ENCODE peak calls at places on chromosomes 1 and 21, in five cellular contexts. W, Q, S, F and A are unnamed samples. For H3K79me2, the result is how much of the 10 kb centered on the place peaks cover.

GRCh38 chr1:70420320-70420719 is 9.3 kb downstream of the CTH start:
- DNase-seq in F (no peak), Q (no peak), S (no peak), W (no peak), A (no peak)

GRCh38 chr1:59505596-59506028 is 208.7 kb downstream of the FGGY start:
- DNase-seq in Q (no peak), S (no peak), F (no peak), W (no peak), A (no peak)

GRCh38 chr1:228299901-228300300 is 92.1 kb downstream of the OBSCN start:
- DNase-seq in Q (no peak), S (no peak), W (no peak), F (no peak), A (no peak)

GRCh38 chr1:234607091-234608025 is 2.6 kb downstream of the IRF2BP2 start:
- DNase-seq in S (no peak), Q (no peak), W (no peak), F (peak), A (no peak)

GRCh38 chr1:60835649-60836048 is 246.7 kb upstream of the NFIA start:
- DNase-seq in Q (no peak), W (no peak), F (no peak), S (no peak), A (no peak)

GRCh38 chr1:105172803-105173202 is 1423.1 kb downstream of the AMY1C start:
- DNase-seq in F (no peak), W (no peak), S (no peak), Q (no peak), A (no peak)

GRCh38 chr1:211546543-211546942 is 32.4 kb downstream of the SLC30A1 start:
- DNase-seq in Q (no peak), W (no peak), F (no peak), S (no peak), A (no peak)

GRCh38 chr21:37071561-37072238 is 1.2 kb downstream of the PIGP start:
- DNase-seq in F (no peak), S (peak), W (peak), Q (no peak), A (no peak)

GRCh38 chr1:45035631-45036301 is 23.7 kb downstream of the UROD start:
- DNase-seq in F (no peak), W (no peak), S (peak), Q (no peak), A (no peak)

GRCh38 chr1:74415935-74416334 is 96.5 kb downstream of the LRRC53 start:
- DNase-seq in Q (no peak), F (no peak), S (no peak), W (no peak), A (no peak)

GRCh38 chr1:77322061-77322900 is 40.5 kb downstream of the AK5 start:
- DNase-seq in W (no peak), S (peak), Q (no peak), F (peak), A (no peak)

GRCh38 chr1:33342041-33342723 is 21.3 kb upstream of the A3GALT2 start:
- DNase-seq in W (no peak), Q (peak), S (no peak), F (peak), A (peak)

GRCh38 chr1:22291926-22292788 is 149.3 kb upstream of the WNT4 start:
- DNase-seq in F (no peak), Q (no peak), S (no peak), W (peak), A (peak)

GRCh38 chr1:52727114-52727586 is 897 bp downstream of the ZYG11B start:
- DNase-seq in W (peak), S (peak), F (no peak), Q (no peak), A (no peak)

DNA sequence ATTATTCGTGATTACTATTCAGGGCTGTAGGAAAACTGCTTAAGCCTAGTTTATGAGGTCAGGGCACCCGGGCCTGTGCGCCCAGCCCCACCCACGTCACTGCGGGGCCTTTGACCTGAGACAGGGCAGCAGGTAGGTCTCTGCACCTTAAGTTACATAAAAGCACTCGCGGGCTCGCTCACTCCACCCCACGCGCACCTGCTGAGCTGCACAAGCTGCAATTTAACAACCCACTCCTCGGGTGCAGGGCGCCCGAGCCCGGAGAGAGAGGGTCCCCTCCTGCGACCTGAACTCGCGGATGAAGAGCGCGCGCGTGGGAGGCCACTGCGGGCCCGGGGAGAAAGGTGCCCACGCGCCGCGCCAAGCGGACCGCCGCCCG is 473 bp downstream of the ICMT start:
- DNase-seq in Q (no peak), S (no peak), F (no peak), W (no peak), A (no peak)
- H3K27ac ChIP-seq in Q (peak), S (peak), F (peak), W (peak), A (peak)

GRCh38 chr1:31393463-31393862 is 19.6 kb upstream of the SERINC2 start:
- DNase-seq in W (no peak), F (no peak), Q (no peak), S (no peak), A (no peak)
- H3K79me2 ChIP-seq in W (under half), F (under half), Q (under half), S (under half), A (under half)

GRCh38 chr1:219907772-219908070 is 20.6 kb downstream of the SLC30A10 start:
- DNase-seq in S (no peak), Q (no peak), F (no peak), W (no peak), A (no peak)
- TF ChIP-seq CHD2 in S (no peak), Q (no peak), F (no peak), W (no peak), A (no peak)

GRCh38 chr1:153389978-153390879 is 644 bp downstream of the S100A8 start:
- DNase-seq in Q (no peak), F (no peak), W (no peak), S (no peak), A (no peak)
- H3K27ac ChIP-seq in Q (no peak), F (no peak), W (no peak), S (no peak), A (no peak)

GRCh38 chr1:244837597-244838258 is 2.3 kb downstream of the COX20 start:
- DNase-seq in S (peak), F (peak), W (no peak), Q (no peak), A (no peak)

GRCh38 chr1:244839656-244840055 is 4.2 kb downstream of the COX20 start:
- DNase-seq in Q (no peak), W (no peak), F (no peak), S (no peak), A (no peak)

GRCh38 chr1:244843148-244843978 is 7.9 kb downstream of the COX20 start:
- DNase-seq in F (no peak), W (no peak), S (no peak), Q (no peak), A (no peak)

GRCh38 chr1:244841274-244841927 is 5.9 kb downstream of the COX20 start:
- DNase-seq in F (no peak), W (no peak), S (no peak), Q (no peak), A (no peak)

DNA sequence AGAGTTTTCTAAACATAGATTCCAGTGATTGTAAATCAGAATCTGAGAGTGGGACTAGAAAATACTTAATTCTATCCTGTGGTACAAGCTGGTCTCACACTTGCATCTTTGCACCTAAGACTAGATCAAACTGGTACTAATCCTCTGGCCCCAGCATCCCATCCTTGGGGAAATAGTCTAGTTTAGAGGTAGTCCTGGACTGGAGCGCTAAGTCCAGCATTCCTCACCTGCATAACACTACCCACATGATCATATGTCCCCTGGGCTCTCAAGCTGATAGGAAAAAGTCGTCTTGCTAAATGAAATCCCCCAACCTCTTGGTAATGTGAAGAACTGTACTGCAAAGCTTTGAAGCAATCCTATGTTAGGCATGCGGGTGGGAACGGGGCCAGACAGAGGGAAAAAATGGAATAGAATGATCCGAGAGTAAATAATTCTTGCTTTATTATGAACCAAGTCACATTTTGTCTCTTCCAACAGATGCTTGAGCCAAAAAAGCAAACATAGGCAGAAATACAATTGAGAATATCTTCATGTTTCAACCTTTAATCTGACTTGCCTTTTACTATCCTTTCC is 4.8 kb downstream of the COX20 start:
- DNase-seq in Q (no peak), S (no peak), F (peak), W (no peak), A (no peak)
- H3K79me2 ChIP-seq in Q (half or more), S (half or more), F (half or more), W (half or more), A (under half)

DNA sequence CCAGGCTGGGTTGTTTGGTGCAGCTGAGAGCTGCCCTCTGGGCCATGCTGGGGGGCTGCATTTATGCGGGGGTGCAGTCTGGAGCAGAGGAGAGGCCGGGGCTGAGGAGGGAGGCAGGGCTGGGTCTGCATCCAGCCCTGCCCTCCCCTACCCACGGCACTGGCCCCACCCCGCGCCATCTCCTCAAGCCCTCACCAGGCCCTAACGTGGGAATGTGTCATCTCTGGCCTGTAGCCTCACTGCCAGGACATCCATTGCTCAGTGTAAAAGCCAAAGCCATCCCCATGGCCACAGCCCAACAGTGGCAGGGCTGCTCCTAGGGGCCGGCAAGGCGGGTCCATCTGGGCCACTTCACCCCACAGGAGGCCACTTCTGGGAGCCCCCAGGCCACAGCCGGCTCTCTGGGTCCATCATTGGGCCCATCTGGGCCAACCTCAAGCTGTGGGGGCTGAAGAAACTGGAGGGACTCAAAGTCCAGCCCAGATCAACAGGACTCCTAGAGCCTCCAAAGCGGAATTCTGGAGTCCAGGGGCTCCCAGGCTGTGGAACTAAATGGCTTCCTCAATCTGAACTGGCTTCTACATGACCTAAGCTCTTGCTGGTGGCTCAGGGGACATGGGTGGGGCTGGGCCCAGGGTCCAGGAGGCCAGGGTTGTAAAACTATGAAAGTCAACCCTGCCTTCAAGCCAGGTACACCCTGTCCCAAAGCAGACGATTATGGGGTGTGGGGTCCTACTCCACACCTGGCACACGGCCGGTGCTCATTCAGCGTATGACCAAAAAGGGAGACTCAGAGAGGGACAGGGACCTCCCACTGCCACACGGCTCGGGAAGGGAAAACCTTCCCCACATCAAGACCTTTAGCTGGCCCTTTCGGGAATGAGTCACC is 32.6 kb downstream of the RUNX3 start:
- DNase-seq in W (peak), F (no peak), Q (no peak), S (no peak), A (no peak)
- TF ChIP-seq CHD2 in W (no peak), F (no peak), Q (no peak), S (no peak), A (no peak)

DNA sequence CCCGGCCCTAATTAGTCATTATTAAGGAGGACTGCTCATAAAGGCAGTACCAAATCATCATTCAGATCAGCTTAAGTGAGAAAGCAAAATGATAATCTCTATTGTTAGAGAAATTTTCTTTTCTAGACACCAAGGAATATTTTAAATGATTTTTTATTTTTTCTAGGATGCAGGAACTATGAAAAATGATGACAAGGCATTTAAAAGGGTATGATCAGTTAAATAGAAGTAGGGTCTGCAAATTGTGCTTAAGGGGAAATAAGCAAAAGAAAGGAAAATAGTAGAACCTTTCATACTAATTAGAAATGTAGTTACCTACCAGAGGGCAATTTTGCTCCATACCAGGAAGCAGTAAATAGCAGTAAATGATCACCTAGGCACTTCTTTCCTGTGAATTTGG is 21.6 kb upstream of the TEKT2 start:
- DNase-seq in F (no peak), Q (no peak), W (no peak), S (no peak), A (no peak)
- H3K27ac ChIP-seq in F (no peak), Q (no peak), W (no peak), S (no peak), A (no peak)